ENCODE peak calls at places on chromosomes 6 and 20, in seven cellular contexts. I is A549, O is Panc1, C is SK-N-SH, R is K562, Z is HCT116, D is HL-60. F is an unnamed sample.

GRCh38 chr6:35343092-35343834 is 905 bp downstream of the PPARD start:
- DNase-seq in O (no peak), C (peak; percentile 55), D (peak; percentile 55), Z (no peak), R (peak; percentile 84), I (no peak), F (no peak)

GRCh38 chr6:157760589-157761330 is 62.3 kb upstream of the SNX9 start:
- DNase-seq in O (peak; percentile 79), R (peak; percentile 32), I (peak; percentile 20), C (no peak), D (no peak), Z (no peak), F (no peak)

GRCh38 chr20:7375905-7376304 is 564.4 kb downstream of the HAO1 start:
- DNase-seq in Z (peak; percentile 2), O (no peak), C (no peak), R (peak; percentile 15), D (no peak), I (peak; percentile 31), F (peak; percentile 44)

GRCh38 chr20:11411765-11412164 is 505.9 kb upstream of the BTBD3 start:
- DNase-seq in I (no peak), Z (no peak), C (no peak), R (no peak), O (no peak), D (no peak), F (peak; percentile 33)

GRCh38 chr20:48945840-48946514 is 24.5 kb downstream of the ARFGEF2 start:
- DNase-seq in D (no peak), I (peak; percentile 33), Z (peak; percentile 81), O (peak; percentile 45), C (no peak), R (no peak), F (no peak)

GRCh38 chr20:36097751-36098151 is 56.8 kb upstream of the EPB41L1 start:
- DNase-seq in D (no peak), C (no peak), R (peak; percentile 20), O (no peak), I (no peak), Z (no peak), F (peak; percentile 88)

GRCh38 chr20:61271273-61272221 is 19.5 kb downstream of the CDH4 start:
- DNase-seq in Z (no peak), D (no peak), O (no peak), I (no peak), C (no peak), R (no peak), F (no peak)

GRCh38 chr6:30556714-30556963 is 350 bp upstream of the GNL1 start:
- DNase-seq in Z (peak; percentile 91), D (peak; percentile 92), C (no peak), R (peak; percentile 97), O (peak; percentile 75), I (no peak), F (peak; percentile 98)

GRCh38 chr20:23347791-23348190 is 2.8 kb upstream of the NXT1 start:
- DNase-seq in C (no peak), D (no peak), R (no peak), I (no peak), O (no peak), Z (no peak), F (no peak)

GRCh38 chr20:23344336-23344735 is 6.3 kb upstream of the NXT1 start:
- DNase-seq in R (no peak), I (no peak), C (no peak), O (no peak), Z (no peak), D (peak; percentile 32), F (no peak)

GRCh38 chr20:23350855-23351838 is 556 bp downstream of the NXT1 start:
- DNase-seq in O (no peak), C (peak; percentile 56), R (peak; percentile 73), D (peak; percentile 45), I (peak; percentile 65), Z (peak; percentile 47), F (peak; percentile 84)

GRCh38 chr20:23350007-23350854 is at the start of gene NXT1:
- DNase-seq in R (peak; percentile 95), I (peak; percentile 99), C (peak; percentile 92), Z (peak; percentile 98), D (peak; percentile 97), O (peak; percentile 92), F (peak; percentile 99)

DNA sequence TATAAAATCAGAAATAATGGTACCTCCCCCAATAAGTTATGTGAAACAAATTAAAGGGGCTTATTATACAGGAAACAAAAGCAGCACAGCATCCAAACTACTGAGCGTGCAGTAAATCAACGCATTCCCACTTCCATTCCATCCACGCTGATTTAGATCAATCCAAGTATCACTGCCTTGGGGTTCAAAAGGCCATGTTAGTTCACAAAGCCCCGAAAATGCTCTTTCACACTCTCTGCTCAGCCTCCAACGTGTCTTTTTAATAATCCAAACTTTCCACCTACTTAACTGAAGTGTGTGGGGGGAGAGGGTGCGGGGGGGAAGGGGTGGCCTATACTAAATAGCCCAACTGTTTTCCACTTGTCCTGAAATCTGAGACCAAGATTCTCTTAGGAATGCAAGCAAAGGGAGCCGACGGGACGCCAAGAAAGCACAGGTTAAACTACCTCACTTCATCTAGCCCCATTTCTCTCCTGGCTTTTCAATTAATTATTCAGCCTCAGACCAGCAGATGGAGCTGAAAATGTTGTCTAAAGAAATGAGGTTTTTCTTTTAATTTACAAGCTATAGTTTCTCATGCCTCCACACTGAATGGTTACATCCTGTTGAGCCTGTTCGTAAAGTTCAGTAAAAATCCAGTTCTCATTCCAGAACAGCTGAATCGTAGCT is 1.1 kb upstream of the NXT1 start:
- DNase-seq in R (no peak), D (no peak), Z (no peak), O (no peak), I (no peak), C (peak; percentile 42), F (peak; percentile 79)
- TF ChIP-seq REST in R (no peak), D (no peak), Z (no peak), O (no peak), I (no peak), C (no peak), F (no peak)

DNA sequence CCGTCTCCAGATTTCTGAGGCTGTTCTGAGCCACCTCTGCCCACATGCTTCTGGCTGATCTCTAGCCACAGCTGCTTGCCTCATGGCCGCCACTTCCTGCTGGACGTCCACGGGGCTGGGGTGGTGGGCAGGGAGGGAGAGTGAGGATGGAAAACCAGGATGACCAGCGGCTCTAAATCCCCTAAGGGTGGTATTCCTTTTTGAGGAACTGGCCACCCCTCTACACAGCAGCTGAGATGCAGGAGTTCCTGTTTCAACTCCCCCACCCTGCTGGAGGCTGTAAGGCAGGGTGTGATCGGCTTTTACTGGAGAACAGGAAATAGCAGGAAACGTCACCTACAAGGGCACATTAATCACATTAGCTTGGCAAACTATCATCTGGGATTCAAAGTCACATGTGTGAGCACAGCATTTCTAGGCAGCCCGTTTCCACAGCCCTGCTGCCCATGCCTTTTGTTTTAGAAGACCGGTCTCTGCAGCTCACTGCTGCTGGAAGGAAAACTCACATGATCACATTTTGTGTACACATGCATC is 181.6 kb upstream of the ECI2 start:
- DNase-seq in O (peak; percentile 27), R (peak; percentile 12), C (no peak), D (peak; percentile 73), Z (no peak), I (peak; percentile 45), F (no peak)
- TF ChIP-seq REST in O (no peak), R (no peak), C (no peak), D (no peak), Z (no peak), I (no peak), F (no peak)

GRCh38 chr6:41743406-41744235 is 3.6 kb downstream of the PGC start:
- DNase-seq in D (no peak), I (no peak), C (no peak), R (no peak), Z (no peak), O (no peak), F (no peak)

GRCh38 chr6:41740366-41741162 is 5.2 kb upstream of the TFEB start:
- DNase-seq in O (no peak), D (no peak), R (no peak), I (no peak), Z (no peak), C (no peak), F (no peak)

GRCh38 chr6:41739041-41739440 is 3.6 kb upstream of the TFEB start:
- DNase-seq in D (no peak), C (no peak), O (no peak), R (no peak), I (no peak), Z (no peak), F (no peak)

GRCh38 chr6:41744236-41744787 is 2.9 kb downstream of the PGC start:
- DNase-seq in D (no peak), Z (no peak), C (no peak), I (no peak), O (no peak), R (no peak), F (no peak)

DNA sequence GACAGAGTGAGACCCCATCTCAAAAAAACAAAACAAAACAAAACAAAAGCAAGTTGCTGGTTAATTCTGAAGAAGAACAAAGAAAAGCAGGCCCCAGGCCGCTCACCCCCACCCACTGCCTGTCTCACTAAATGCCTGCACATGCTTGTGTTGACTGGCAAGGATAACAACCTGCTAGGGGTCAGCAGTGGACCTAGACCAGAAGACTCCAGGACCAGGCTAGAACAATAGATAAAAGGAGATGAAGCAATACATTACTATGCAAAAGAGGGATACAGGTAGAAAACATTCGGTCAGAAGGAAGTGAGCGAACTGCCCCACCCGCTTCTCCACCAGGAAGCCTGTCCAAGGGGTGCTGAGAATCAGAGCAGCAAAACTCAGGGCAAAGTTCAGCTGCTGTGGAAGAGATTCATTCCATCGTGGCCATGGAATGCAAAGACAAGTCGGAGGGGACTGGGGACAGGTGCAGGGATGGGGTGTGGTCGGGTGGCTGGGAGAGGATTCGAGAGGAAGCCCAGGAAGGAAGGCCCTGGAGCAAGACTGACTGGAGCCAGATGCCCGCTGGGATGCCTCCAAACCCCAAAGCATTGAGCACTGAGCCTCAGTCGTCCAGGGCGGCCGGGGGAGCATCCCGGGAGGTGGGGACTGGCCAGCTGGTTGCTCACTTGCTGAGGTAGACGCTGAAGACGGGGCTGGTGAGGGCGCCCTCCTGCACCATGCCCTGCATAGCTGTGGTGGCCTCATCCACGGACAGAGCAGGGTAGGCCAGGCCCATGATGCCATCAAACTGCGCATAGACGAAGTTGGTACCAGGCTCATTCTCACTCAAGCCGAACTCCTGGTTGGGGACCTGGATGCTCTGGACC is 5.3 kb downstream of the PGC start:
- DNase-seq in I (peak; percentile 35), R (no peak), C (no peak), D (no peak), O (no peak), Z (no peak), F (no peak)
- TF ChIP-seq REST in I (no peak), R (no peak), C (no peak), D (no peak), O (no peak), Z (no peak), F (no peak)

DNA sequence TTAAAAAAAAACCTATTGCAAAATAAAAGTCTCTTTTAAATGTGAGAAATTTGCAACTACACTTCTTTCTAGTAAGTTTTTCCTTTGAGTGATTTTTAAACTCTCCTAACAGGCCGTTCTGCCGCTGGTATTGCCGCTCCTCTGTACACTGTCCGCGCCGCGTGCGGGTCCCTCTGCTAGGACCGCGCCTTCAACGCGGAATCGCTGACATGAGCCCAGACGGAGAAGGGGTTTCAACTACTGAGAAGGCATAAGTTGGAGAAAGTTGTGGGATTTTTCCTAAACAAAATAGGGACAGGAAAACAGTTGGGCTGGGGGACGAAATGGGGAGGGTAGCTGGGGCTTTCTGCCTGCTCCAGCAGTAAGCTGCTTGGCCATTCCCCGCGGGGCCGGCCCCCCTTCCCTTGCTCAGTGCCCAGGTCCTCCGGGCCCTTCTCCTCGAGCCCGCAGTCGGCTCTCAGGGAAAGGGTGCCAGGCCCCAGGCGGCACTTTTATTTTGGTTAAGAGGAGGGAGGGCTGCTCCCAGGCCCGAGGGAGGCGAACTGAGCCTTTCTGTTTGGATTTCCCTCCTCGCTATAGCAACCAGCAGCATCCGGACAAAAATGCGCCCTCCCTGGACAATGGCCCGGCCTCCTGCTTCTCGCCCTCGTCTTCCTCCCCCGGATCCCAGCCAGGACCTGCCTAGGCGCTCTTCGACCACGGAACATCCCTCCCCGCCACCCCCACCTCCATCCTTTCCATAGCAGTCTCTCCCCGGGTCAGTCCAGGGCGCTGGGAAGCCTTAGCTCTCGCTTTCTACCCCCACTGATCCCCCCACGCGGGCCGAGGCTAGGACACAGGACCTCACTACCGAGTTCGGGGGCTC is 6.8 kb upstream of the POU3F2 start:
- DNase-seq in R (no peak), Z (no peak), I (no peak), D (no peak), C (peak; percentile 63), O (no peak), F (peak; percentile 90)
- TF ChIP-seq REST in R (no peak), Z (no peak), I (no peak), D (no peak), C (no peak), O (no peak), F (no peak)